ENCODE peak calls at places on chromosome 19, in six cellular contexts. A is BE2C, O is type B pancreatic cell, L is neural progenitor cell, Y is GM12878, I is mammary epithelial cell. N is an unnamed sample.

GRCh38 chr19:33344210-33344609 is 29.3 kb upstream of the CEBPG start:
- DNase-seq in Y (no peak), O (no peak), A (no peak), L (peak), I (no peak), N (no peak)

GRCh38 chr19:5697022-5697889 is 7.2 kb downstream of the RPL36 start:
- DNase-seq in A (no peak), Y (no peak), O (no peak), I (no peak), L (no peak), N (no peak)

GRCh38 chr19:1259206-1259872 is 9.8 kb upstream of the CIRBP start:
- DNase-seq in I (no peak), O (no peak), A (peak), L (peak), Y (peak), N (peak)

GRCh38 chr19:55333870-55334269 is 5.8 kb upstream of the KMT5C start:
- DNase-seq in Y (no peak), L (no peak), O (no peak), I (no peak), A (no peak), N (no peak)

GRCh38 chr19:19250196-19250801 is 22.8 kb downstream of the TM6SF2 start:
- DNase-seq in I (no peak), O (no peak), Y (no peak), L (no peak), A (no peak), N (no peak)

GRCh38 chr19:1780272-1780957 is 27.1 kb downstream of the ONECUT3 start:
- DNase-seq in Y (no peak), L (no peak), A (no peak), I (no peak), O (no peak), N (no peak)

GRCh38 chr19:34365463-34366401 is 736 bp downstream of the GPI start:
- DNase-seq in A (peak), L (peak), I (peak), O (no peak), Y (no peak), N (peak)

GRCh38 chr19:28701491-28701890 is 511.5 kb downstream of the UQCRFS1 start:
- DNase-seq in A (no peak), O (no peak), I (peak), L (no peak), Y (no peak), N (no peak)

GRCh38 chr19:7153008-7153407 is 83.5 kb downstream of the ZNF557 start:
- DNase-seq in I (no peak), O (no peak), Y (no peak), L (no peak), A (no peak), N (no peak)

GRCh38 chr19:1752757-1753728 is at the start of gene ONECUT3:
- DNase-seq in I (no peak), O (no peak), A (no peak), L (peak), Y (no peak), N (no peak)

GRCh38 chr19:18941628-18942354 is 774 bp upstream of the HOMER3 start:
- DNase-seq in Y (no peak), O (no peak), A (no peak), L (peak), I (no peak), N (no peak)

GRCh38 chr19:7733376-7733775 is 1.5 kb upstream of the CLEC4G start:
- DNase-seq in I (no peak), O (no peak), L (no peak), Y (no peak), A (no peak), N (no peak)

GRCh38 chr19:33358408-33358807 is 15.1 kb upstream of the CEBPG start:
- DNase-seq in L (no peak), A (no peak), Y (no peak), I (peak), O (no peak), N (peak)

GRCh38 chr19:29819986-29820385 is 8.2 kb downstream of the CCNE1 start:
- DNase-seq in L (no peak), O (no peak), A (no peak), Y (no peak), I (no peak), N (no peak)

GRCh38 chr19:48638831-48639381 is 1.7 kb upstream of the DBP start:
- DNase-seq in O (no peak), A (peak), I (no peak), L (no peak), Y (no peak), N (no peak)

GRCh38 chr19:12967907-12968306 is 1.5 kb upstream of the DAND5 start:
- DNase-seq in Y (no peak), I (peak), O (no peak), A (no peak), L (no peak), N (no peak)

GRCh38 chr19:36668646-36669045 is 2.0 kb upstream of the ZNF461 start:
- DNase-seq in L (no peak), A (no peak), O (no peak), Y (no peak), I (no peak), N (no peak)

GRCh38 chr19:36665832-36666231 is 805 bp downstream of the ZNF461 start:
- DNase-seq in A (no peak), I (no peak), O (no peak), Y (no peak), L (no peak), N (no peak)
- TF ChIP-seq CTCF in A (no peak), I (no peak), O (no peak), Y (no peak), L (no peak), N (no peak)

GRCh38 chr19:53308339-53308811 is 25.2 kb upstream of the ZNF845 start:
- DNase-seq in Y (no peak), I (no peak), O (peak), A (peak), L (peak), N (no peak)
- TF ChIP-seq CTCF in Y (no peak), I (peak), O (peak), A (peak), L (peak), N (peak)

GRCh38 chr19:45773384-45773783 is 4.3 kb upstream of the SIX5 start:
- DNase-seq in Y (no peak), L (no peak), A (no peak), O (no peak), I (no peak), N (no peak)

GRCh38 chr19:45772912-45773311 is 3.9 kb upstream of the SIX5 start:
- DNase-seq in A (no peak), O (no peak), I (no peak), Y (no peak), L (no peak), N (no peak)

GRCh38 chr19:45777395-45777961 is 4.8 kb downstream of the DMPK start:
- DNase-seq in O (no peak), I (no peak), A (no peak), Y (no peak), L (no peak), N (no peak)

GRCh38 chr19:45772130-45772880 is 3.3 kb upstream of the SIX5 start:
- DNase-seq in I (no peak), O (no peak), Y (no peak), A (no peak), L (no peak), N (no peak)

GRCh38 chr19:45774765-45775164 is 5.7 kb upstream of the SIX5 start:
- DNase-seq in Y (no peak), O (no peak), A (no peak), L (no peak), I (no peak), N (no peak)
- TF ChIP-seq CTCF in Y (no peak), O (peak), A (no peak), L (no peak), I (peak), N (no peak)

GRCh38 chr19:39345956-39346355 is 3.7 kb downstream of the SAMD4B start:
- DNase-seq in L (no peak), O (no peak), Y (no peak), A (no peak), I (no peak), N (no peak)
- TF ChIP-seq CTCF in L (peak), O (no peak), Y (peak), A (no peak), I (peak), N (no peak)

GRCh38 chr19:56537442-56537841 is 1.3 kb upstream of the ZFP28 start:
- DNase-seq in I (no peak), Y (no peak), L (no peak), A (no peak), O (no peak), N (no peak)

GRCh38 chr19:56538761-56539263 is at the start of gene ZFP28:
- DNase-seq in A (peak), L (no peak), Y (no peak), I (no peak), O (peak), N (no peak)

GRCh38 chr19:56543776-56544175 is 5.0 kb downstream of the ZFP28 start:
- DNase-seq in A (no peak), I (no peak), O (no peak), Y (no peak), L (no peak), N (no peak)

GRCh38 chr19:56538254-56538760 is 441 bp upstream of the ZFP28 start:
- DNase-seq in I (peak), L (peak), A (peak), Y (peak), O (peak), N (no peak)
- TF ChIP-seq CTCF in I (no peak), L (no peak), A (no peak), Y (no peak), O (no peak), N (no peak)

DNA sequence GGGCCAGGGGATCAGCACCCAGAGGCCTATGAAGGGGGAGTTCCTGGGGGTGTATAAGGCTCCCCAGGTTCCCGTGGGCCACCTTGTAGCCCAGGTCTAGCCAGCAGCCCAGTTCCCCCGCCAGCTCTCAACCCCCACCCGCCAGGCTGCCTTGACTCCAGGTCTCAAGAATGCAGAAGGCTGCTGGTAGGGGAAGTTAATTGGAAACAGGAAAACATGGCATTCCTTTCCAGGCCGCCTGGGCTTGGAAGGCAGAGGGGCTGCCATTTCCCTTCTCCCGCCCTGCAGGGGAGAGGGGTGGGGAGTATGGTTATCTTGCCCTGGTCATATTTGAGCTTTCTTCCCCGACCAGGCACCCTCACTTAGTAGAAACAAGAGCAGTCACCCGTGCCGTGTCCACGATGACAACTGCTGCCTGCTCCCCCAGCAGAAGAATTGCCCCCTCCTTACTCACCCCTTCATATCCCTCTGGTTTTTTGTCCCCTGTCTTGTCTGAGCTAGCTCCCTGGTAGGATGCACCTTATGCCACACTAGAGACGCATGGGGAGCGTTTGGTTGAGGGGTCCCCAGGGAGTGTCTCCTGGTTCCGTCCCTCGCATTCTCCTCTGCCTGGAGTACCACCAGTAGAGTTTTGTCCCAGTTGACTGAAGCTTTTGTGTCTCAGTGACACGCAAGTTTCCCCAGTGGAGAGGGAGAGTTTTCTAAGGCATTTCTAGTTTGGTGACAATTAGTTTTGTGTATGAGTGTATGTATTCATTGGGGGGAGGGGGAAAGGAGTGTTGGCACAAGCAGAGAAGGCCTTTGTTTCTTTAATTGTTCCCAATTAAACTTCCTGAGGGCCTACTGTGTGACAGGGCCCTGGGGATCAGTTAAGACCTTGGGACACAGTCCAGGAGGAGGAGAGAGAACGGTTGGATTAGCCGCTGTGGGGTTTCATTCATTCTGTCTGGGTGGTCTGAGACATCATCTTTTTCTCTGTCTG is 4.5 kb downstream of the BICRA start:
- DNase-seq in O (peak), A (peak), L (peak), I (no peak), Y (no peak), N (no peak)
- TF ChIP-seq CTCF in O (no peak), A (no peak), L (no peak), I (no peak), Y (no peak), N (no peak)

GRCh38 chr19:17246681-17247425 is 1.1 kb upstream of the NR2F6 start:
- DNase-seq in Y (no peak), L (no peak), A (peak), O (no peak), I (peak), N (peak)

GRCh38 chr19:17243854-17244617 is 1.7 kb downstream of the NR2F6 start:
- DNase-seq in A (peak), Y (no peak), L (peak), O (no peak), I (peak), N (peak)

GRCh38 chr19:17244618-17245534 is 843 bp downstream of the NR2F6 start:
- DNase-seq in Y (no peak), I (no peak), L (peak), O (no peak), A (no peak), N (no peak)

GRCh38 chr19:17243340-17243853 is 2.3 kb downstream of the NR2F6 start:
- DNase-seq in L (no peak), Y (no peak), O (no peak), I (no peak), A (no peak), N (no peak)

GRCh38 chr19:17245535-17245984 is at the start of gene NR2F6:
- DNase-seq in Y (no peak), L (no peak), O (no peak), I (peak), A (no peak), N (no peak)
- TF ChIP-seq CTCF in Y (no peak), L (no peak), O (no peak), I (no peak), A (no peak), N (no peak)